ENCODE peak calls at places on chromosome 4, in four cellular contexts. G is IMR-90, Y is H9, T is H1. N is an unnamed sample.

GRCh38 chr4:48943387-48943786 is 36.8 kb upstream of the OCIAD2 start:
- DNase-seq in T (no peak), Y (peak), G (no peak), N (peak)

GRCh38 chr4:12729384-12729783 is 754.8 kb downstream of the RAB28 start:
- DNase-seq in Y (no peak), T (no peak), G (peak), N (peak)

GRCh38 chr4:108350332-108350731 is 181.6 kb upstream of the LEF1 start:
- DNase-seq in G (no peak), Y (no peak), T (no peak), N (peak)

GRCh38 chr4:144562019-144562740 is 83.8 kb upstream of the HHIP start:
- DNase-seq in T (peak), Y (peak), G (no peak), N (peak)

GRCh38 chr4:183424109-183424751 is 20.2 kb upstream of the CDKN2AIP start:
- DNase-seq in T (no peak), G (no peak), Y (peak), N (no peak)

GRCh38 chr4:135371137-135371536 is 1169.5 kb upstream of the PABPC4L start:
- DNase-seq in G (no peak), Y (peak), T (peak), N (peak)

GRCh38 chr4:56752985-56753384 is 68.5 kb downstream of the SPINK2 start:
- DNase-seq in Y (no peak), G (no peak), T (no peak), N (peak)

GRCh38 chr4:109072595-109072994 is 229.9 kb downstream of the COL25A1 start:
- DNase-seq in Y (no peak), T (no peak), G (peak), N (no peak)

GRCh38 chr4:65096630-65097029 is 573.7 kb downstream of the EPHA5 start:
- DNase-seq in T (no peak), G (no peak), Y (no peak), N (peak)

GRCh38 chr4:72991889-72992288 is 77.6 kb downstream of the COX18 start:
- DNase-seq in T (no peak), Y (no peak), G (no peak), N (no peak)

GRCh38 chr4:39713691-39714090 is 15.8 kb downstream of the UBE2K start:
- DNase-seq in G (peak), Y (no peak), T (no peak), N (no peak)

GRCh38 chr4:149785686-149786431 is 29.8 kb downstream of the IQCM start:
- DNase-seq in G (peak), T (peak), Y (peak), N (peak)

GRCh38 chr4:1593038-1593417 is 91.1 kb downstream of the FAM53A start:
- DNase-seq in T (no peak), Y (no peak), G (no peak), N (no peak)

GRCh38 chr4:109472343-109472761 is 38.7 kb downstream of the SEC24B start:
- DNase-seq in T (no peak), Y (no peak), G (peak), N (no peak)

GRCh38 chr4:92234393-92235176 is 69.2 kb upstream of the GRID2 start:
- DNase-seq in T (no peak), G (peak), Y (no peak), N (no peak)

GRCh38 chr4:111639120-111639519 is 506.1 kb upstream of the FAM241A start:
- DNase-seq in G (peak), T (no peak), Y (no peak), N (no peak)

GRCh38 chr4:22030321-22030720 is 81.7 kb upstream of the KCNIP4 start:
- DNase-seq in Y (no peak), T (no peak), G (no peak), N (no peak)

GRCh38 chr4:174437756-174438155 is 84.5 kb downstream of the HPGD start:
- DNase-seq in T (no peak), G (no peak), Y (no peak), N (peak)

GRCh38 chr4:6377626-6378492 is 94.6 kb downstream of the PPP2R2C start:
- DNase-seq in T (no peak), Y (no peak), G (no peak), N (no peak)

GRCh38 chr4:73704314-73705055 is 35.9 kb upstream of the CXCL8 start:
- DNase-seq in Y (no peak), T (no peak), G (peak), N (peak)

GRCh38 chr4:188143731-188144130 is 4.5 kb downstream of the TRIML1 start:
- DNase-seq in G (no peak), Y (no peak), T (no peak), N (no peak)

GRCh38 chr4:95889662-95890061 is 49.8 kb downstream of the PDHA2 start:
- DNase-seq in Y (peak), G (no peak), T (peak), N (peak)

GRCh38 chr4:155666701-155667537 is at the start of gene GUCY1A1:
- DNase-seq in G (no peak), Y (peak), T (no peak), N (peak)

GRCh38 chr4:84279678-84280077 is 219.4 kb downstream of the NKX6-1 start:
- DNase-seq in G (no peak), Y (no peak), T (no peak), N (peak)

GRCh38 chr4:121191351-121191750 is 27.2 kb upstream of the TNIP3 start:
- DNase-seq in Y (no peak), T (no peak), G (no peak), N (no peak)

GRCh38 chr4:150366487-150366999 is 215.4 kb upstream of the MAB21L2 start:
- DNase-seq in G (no peak), Y (peak), T (no peak), N (peak)

DNA sequence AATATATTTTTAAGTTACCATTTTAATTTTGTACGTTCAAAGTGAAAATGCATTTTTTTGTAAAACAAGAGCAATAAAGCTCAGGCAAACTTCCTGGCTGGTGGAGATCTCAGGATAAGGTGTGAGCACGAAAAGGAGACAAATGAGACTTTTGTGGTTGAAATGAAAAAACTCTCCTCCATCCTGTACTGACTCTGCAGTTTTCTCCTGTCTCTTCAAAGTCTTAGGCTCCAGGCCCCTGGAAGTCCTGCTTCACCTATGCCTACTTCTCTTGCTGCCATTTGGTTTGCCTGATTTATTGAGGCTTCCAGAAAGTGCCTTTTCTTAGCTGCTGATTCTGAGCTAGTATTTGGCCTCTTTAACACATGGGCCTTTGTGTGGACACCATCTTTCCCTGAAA is 77.7 kb downstream of the MAML3 start:
- DNase-seq in G (no peak), Y (no peak), T (no peak), N (no peak)
- H3K56ac ChIP-seq in G (no peak), Y (no peak), T (no peak), N (no peak)

GRCh38 chr4:169851750-169852149 is 94.0 kb upstream of the HPF1 start:
- DNase-seq in G (no peak), T (no peak), Y (no peak), N (no peak)

GRCh38 chr4:169859366-169860216 is 101.8 kb upstream of the HPF1 start:
- DNase-seq in T (no peak), G (no peak), Y (no peak), N (peak)

GRCh38 chr4:169849456-169849855 is 91.7 kb upstream of the HPF1 start:
- DNase-seq in T (no peak), Y (no peak), G (no peak), N (no peak)

GRCh38 chr4:169852481-169852880 is 94.7 kb upstream of the HPF1 start:
- DNase-seq in Y (no peak), G (no peak), T (no peak), N (no peak)

DNA sequence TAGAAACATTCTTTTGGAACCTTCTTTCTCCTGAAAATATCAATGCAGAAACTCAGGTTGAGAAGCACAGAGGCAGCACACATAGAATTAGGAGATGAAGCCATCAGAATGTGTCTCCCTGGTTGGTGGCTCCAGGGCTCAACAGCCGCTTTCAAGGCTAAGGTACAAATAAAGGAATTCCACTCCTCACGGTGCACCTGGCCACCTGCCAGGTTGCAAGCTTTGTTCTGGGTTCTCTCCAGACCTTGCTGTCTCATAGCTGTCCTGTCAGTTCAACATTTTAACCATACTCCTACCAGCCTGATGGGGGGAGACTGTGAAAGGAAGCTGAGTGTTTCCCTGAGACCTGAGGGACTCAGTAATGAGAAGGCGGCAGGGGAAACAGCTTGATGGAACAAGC is 96.3 kb upstream of the HPF1 start:
- DNase-seq in T (no peak), G (no peak), Y (no peak), N (no peak)
- H3K56ac ChIP-seq in T (no peak), G (no peak), Y (no peak), N (no peak)

GRCh38 chr4:180057891-180058643 is 2185.1 kb upstream of the TENM3 start:
- DNase-seq in T (no peak), Y (peak), G (no peak), N (peak)

GRCh38 chr4:180054291-180054690 is 2188.9 kb upstream of the TENM3 start:
- DNase-seq in G (no peak), T (no peak), Y (no peak), N (no peak)

GRCh38 chr4:180057198-180057821 is 2185.9 kb upstream of the TENM3 start:
- DNase-seq in T (no peak), Y (no peak), G (no peak), N (peak)

GRCh38 chr4:180052629-180053028 is 2190.6 kb upstream of the TENM3 start:
- DNase-seq in G (no peak), T (no peak), Y (no peak), N (no peak)
- H3K56ac ChIP-seq in G (no peak), T (no peak), Y (no peak), N (no peak)

DNA sequence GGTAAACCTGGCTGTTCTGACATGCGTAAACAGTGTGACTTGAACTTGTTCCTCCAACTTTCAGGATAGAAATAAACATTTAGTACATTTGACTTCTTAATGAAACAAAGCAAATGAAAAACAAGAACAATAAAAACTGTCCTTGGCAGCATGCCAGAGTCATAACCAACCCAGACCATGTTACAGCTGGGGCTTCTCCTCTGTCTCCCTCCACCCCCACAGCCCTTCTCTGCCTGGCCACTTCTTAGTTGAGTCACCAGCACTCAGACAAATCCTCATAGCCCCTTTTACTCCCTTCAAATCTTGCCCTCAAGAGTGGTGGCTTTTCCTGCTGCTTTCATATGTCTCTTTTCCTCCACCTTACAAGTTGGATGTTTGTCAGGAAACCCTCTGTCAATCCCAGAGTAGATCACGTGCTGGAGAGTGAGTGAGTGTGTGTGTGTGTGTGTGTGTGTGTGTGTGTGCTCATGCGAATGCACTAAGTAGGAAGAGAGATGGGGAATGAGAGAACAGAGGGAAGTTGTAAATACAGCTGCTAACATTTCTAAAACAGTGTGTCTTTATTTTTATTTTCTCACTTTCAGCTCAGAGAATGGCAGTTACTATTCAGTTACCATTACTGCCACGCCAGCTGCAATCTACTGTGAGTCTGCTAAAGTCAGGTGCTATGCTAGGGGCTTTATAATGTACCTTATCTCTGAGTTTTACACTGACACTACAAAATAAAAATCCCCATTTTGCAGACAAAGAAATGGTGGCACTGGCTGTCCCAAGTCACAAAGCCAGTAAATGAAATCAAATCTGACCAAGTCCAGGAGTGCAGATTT is 15.0 kb downstream of the SCARB2 start:
- DNase-seq in G (peak), Y (no peak), T (no peak), N (peak)
- H3K56ac ChIP-seq in G (no peak), Y (no peak), T (no peak), N (no peak)